ENCODE peak calls at places on chromosomes 12 and 14, in ten cellular contexts. J is activated T-cell treated with anti-CD3 and anti-CD28 coated beads, Interleukin-2, amount 50 U/mL, for 24 hours; Y is T-cell; F is non-pigmented ciliary epithelial cell; T is fibroblast of mammary gland; E is endothelial cell; L is GF-D8; A is iris pigment epithelial cell; B is right lobe of liver; I is right atrium auricular region. O is an unnamed sample.
A peak's percentile ranks its signal among the peaks of the same experiment; 100 is the strongest.

GRCh38 chr12:69906411-69907216 is 81.6 kb downstream of the MYRFL start:
- DNase-seq in J (no peak), Y (no peak), F (no peak), T (no peak), E (no peak), L (no peak), A (no peak), B (no peak), I (no peak), O (no peak)

GRCh38 chr14:58401587-58401986 is 5.9 kb downstream of the TOMM20L start:
- DNase-seq in J (no peak), Y (no peak), F (no peak), T (no peak), E (no peak), L (no peak), A (no peak), B (no peak), I (no peak), O (no peak)

GRCh38 chr12:50221228-50222008 is 54.2 kb upstream of the CERS5 start:
- DNase-seq in J (no peak), Y (no peak), F (no peak), T (peak; percentile 96), E (no peak), L (peak; percentile 55), A (peak; percentile 89), B (no peak), I (no peak), O (no peak)

GRCh38 chr12:12799163-12799920 is 13.8 kb upstream of the DDX47 start:
- DNase-seq in J (no peak), Y (no peak), F (no peak), T (no peak), E (no peak), L (no peak), A (no peak), B (no peak), I (no peak), O (no peak)

GRCh38 chr12:45907955-45908354 is 82.4 kb downstream of the SCAF11 start:
- DNase-seq in J (no peak), Y (no peak), F (no peak), T (no peak), E (no peak), L (peak; percentile 29), A (no peak), B (no peak), I (no peak), O (no peak)

GRCh38 chr14:54251356-54251755 is 145.5 kb upstream of the CDKN3 start:
- DNase-seq in J (no peak), Y (no peak), F (no peak), T (peak; percentile 21), E (no peak), L (no peak), A (no peak), B (no peak), I (no peak), O (no peak)

GRCh38 chr12:108616941-108617858 is 16.5 kb downstream of the SELPLG start:
- DNase-seq in J (peak; percentile 83), Y (peak; percentile 75), F (no peak), T (peak; percentile 50), E (no peak), L (peak; percentile 65), A (peak; percentile 63), B (no peak), I (no peak), O (no peak)

GRCh38 chr12:1773937-1774655 is 46.3 kb upstream of the LRTM2 start:
- DNase-seq in J (no peak), Y (no peak), F (no peak), T (peak; percentile 56), E (no peak), L (no peak), A (peak; percentile 55), B (no peak), I (no peak), O (no peak)

GRCh38 chr14:85534435-85534834 is 4.5 kb downstream of the FLRT2 start:
- DNase-seq in J (no peak), Y (no peak), F (no peak), T (peak; percentile 28), E (peak; percentile 27), L (no peak), A (peak; percentile 46), B (no peak), I (no peak), O (no peak)

GRCh38 chr12:47744005-47744651 is 14.6 kb downstream of the RAPGEF3 start:
- DNase-seq in J (peak; percentile 69), Y (peak; percentile 60), F (no peak), T (no peak), E (no peak), L (no peak), A (no peak), B (peak; percentile 56), I (no peak), O (no peak)

GRCh38 chr12:132505105-132505851 is 15.3 kb downstream of the FBRSL1 start:
- DNase-seq in J (no peak), Y (no peak), F (no peak), T (no peak), E (no peak), L (no peak), A (no peak), B (no peak), I (no peak), O (no peak)

GRCh38 chr14:24331731-24332093 is 3.2 kb downstream of the ADCY4 start:
- DNase-seq in J (no peak), Y (no peak), F (no peak), T (no peak), E (no peak), L (no peak), A (no peak), B (peak; percentile 23), I (no peak), O (no peak)

GRCh38 chr14:97584528-97584927 is 787.3 kb downstream of the VRK1 start:
- DNase-seq in J (no peak), Y (no peak), F (no peak), T (no peak), E (peak; percentile 10), L (no peak), A (no peak), B (no peak), I (no peak), O (no peak)

GRCh38 chr14:95300697-95301526 is 18.8 kb downstream of the CLMN start:
- DNase-seq in J (no peak), Y (no peak), F (no peak), T (no peak), E (no peak), L (no peak), A (no peak), B (no peak), I (no peak), O (no peak)

GRCh38 chr12:124293286-124294003 is 1.4 kb upstream of the RFLNA start:
- DNase-seq in J (no peak), Y (no peak), F (no peak), T (no peak), E (no peak), L (no peak), A (no peak), B (no peak), I (no peak), O (no peak)

GRCh38 chr14:101076451-101077220 is 173.1 kb upstream of the RTL1 start:
- DNase-seq in J (no peak), Y (no peak), F (no peak), T (no peak), E (no peak), L (no peak), A (no peak), B (no peak), I (peak; percentile 34), O (no peak)

O was measured in kidney epithelial cell.